ENCODE peak calls at places on chromosomes 7 and 10, in five cellular contexts. R is foreskin fibroblast; T is activated CD8-positive, alpha-beta memory T cell treated with anti-CD3 and anti-CD28 coated beads for 48 hours; N is CD4-positive, alpha-beta memory T cell; E is stimulated activated CD4-positive, alpha-beta T cell treated with anti-CD3 and anti-CD28 coated beads, Interleukin-4, amount 100 ng/mL, for 1 hour. M is an unnamed sample.

GRCh38 chr10:19788075-19788686 is 28.1 kb upstream of the PLXDC2 start:
- DNase-seq in N (no peak), R (peak), E (no peak), T (no peak), M (no peak)

GRCh38 chr7:157507987-157508386 is 171.2 kb downstream of the DNAJB6 start:
- DNase-seq in N (no peak), R (no peak), T (no peak), E (no peak), M (no peak)

GRCh38 chr10:103472005-103472404 is 7.0 kb downstream of the CALHM3 start:
- DNase-seq in E (no peak), N (no peak), T (no peak), R (no peak), M (no peak)

GRCh38 chr7:5596046-5596895 is 172.6 kb upstream of the TNRC18 start:
- DNase-seq in R (peak), N (peak), E (peak), T (peak), M (no peak)

GRCh38 chr7:105656922-105657521 is 75.7 kb upstream of the EFCAB10 start:
- DNase-seq in N (peak), T (peak), R (no peak), E (peak), M (peak)

GRCh38 chr7:133391220-133391619 is 138.3 kb downstream of the EXOC4 start:
- DNase-seq in N (no peak), T (no peak), R (no peak), E (no peak), M (no peak)

GRCh38 chr10:42149027-42149700 is 489.2 kb downstream of the ZNF33B start:
- DNase-seq in R (peak), T (no peak), N (no peak), E (no peak), M (no peak)

GRCh38 chr10:124339951-124340760 is 78.6 kb downstream of the OAT start:
- DNase-seq in N (no peak), E (no peak), T (no peak), R (peak), M (no peak)

GRCh38 chr10:48759113-48759901 is 74.6 kb downstream of the WDFY4 start:
- DNase-seq in T (no peak), R (no peak), E (no peak), N (no peak), M (no peak)

GRCh38 chr7:105101864-105102263 is 87.9 kb downstream of the KMT2E start:
- DNase-seq in E (no peak), R (no peak), N (no peak), T (no peak), M (no peak)

GRCh38 chr7:106570146-106570545 is 90.8 kb downstream of the CCDC71L start:
- DNase-seq in T (no peak), E (no peak), R (no peak), N (no peak), M (no peak)

GRCh38 chr7:140403878-140404564 is at the start of gene RAB19:
- DNase-seq in E (peak), T (no peak), R (no peak), N (peak), M (peak)

GRCh38 chr7:80729586-80730320 is 91.3 kb downstream of the CD36 start:
- DNase-seq in T (no peak), N (no peak), R (peak), E (no peak), M (no peak)

GRCh38 chr7:111137296-111138195 is 46.6 kb downstream of the LRRN3 start:
- DNase-seq in N (peak), T (peak), E (peak), R (no peak), M (peak)

GRCh38 chr7:7808156-7808555 is 89.7 kb upstream of the RPA3 start:
- DNase-seq in T (no peak), R (peak), N (no peak), E (no peak), M (no peak)

GRCh38 chr10:119263966-119264621 is 56.7 kb downstream of the GRK5 start:
- DNase-seq in N (no peak), R (peak), E (no peak), T (no peak), M (no peak)

GRCh38 chr10:119516381-119517234 is 25.9 kb downstream of the RGS10 start:
- DNase-seq in T (no peak), N (peak), R (no peak), E (peak), M (peak)

GRCh38 chr7:155882596-155882995 is 70.3 kb upstream of the SHH start:
- DNase-seq in T (no peak), E (no peak), N (no peak), R (no peak), M (no peak)

GRCh38 chr10:16494174-16494573 is 27.5 kb downstream of the C1QL3 start:
- DNase-seq in E (no peak), T (no peak), N (no peak), R (no peak), M (no peak)

GRCh38 chr10:110764378-110764777 is 107.3 kb upstream of the PDCD4 start:
- DNase-seq in T (no peak), N (no peak), E (no peak), R (no peak), M (no peak)

GRCh38 chr10:78811174-78811573 is 257.6 kb upstream of the ZMIZ1 start:
- DNase-seq in N (no peak), R (no peak), E (no peak), T (no peak), M (no peak)

GRCh38 chr7:157867685-157868305 is 531.0 kb downstream of the DNAJB6 start:
- DNase-seq in T (no peak), R (no peak), N (no peak), E (no peak), M (no peak)

GRCh38 chr10:9863559-9864121 is 1154.0 kb upstream of the CELF2 start:
- DNase-seq in T (no peak), N (no peak), E (no peak), R (no peak), M (no peak)

GRCh38 chr7:124692420-124692819 is 73.2 kb downstream of the GPR37 start:
- DNase-seq in T (no peak), R (peak), E (no peak), N (no peak), M (no peak)

GRCh38 chr10:75801121-75801520 is 369.7 kb downstream of the LRMDA start:
- DNase-seq in R (no peak), N (no peak), E (no peak), T (no peak), M (no peak)

M was measured in naive B cell.